ENCODE peak calls at places on chromosome 2, in eight cellular contexts. One of them, this sample, is unnamed.

GRCh38 chr2:66526171-66526570 is 91.2 kb downstream of the MEIS1 start:
- DNase-seq in astrocyte of the spinal cord: no peak
- DNase-seq in cardiac fibroblast: no peak
- DNase-seq in HT1080: no peak
- DNase-seq in GM19239: no peak
- DNase-seq in hippocampal formation: no peak
- DNase-seq in activated B cell treated with CpG ODN at 0.5 μM for 24 hours: no peak
- DNase-seq in T-helper 2 cell: no peak
- DNase-seq in this sample: no peak

GRCh38 chr2:29376541-29376940 is 261.3 kb downstream of the CLIP4 start:
- DNase-seq in activated B cell treated with CpG ODN at 0.5 μM for 24 hours: no peak
- DNase-seq in T-helper 2 cell: no peak
- DNase-seq in astrocyte of the spinal cord: no peak
- DNase-seq in GM19239: no peak
- DNase-seq in HT1080: no peak
- DNase-seq in hippocampal formation: no peak
- DNase-seq in cardiac fibroblast: no peak
- DNase-seq in this sample: no peak

GRCh38 chr2:162143969-162144368 is 8.1 kb downstream of the GCG start:
- DNase-seq in astrocyte of the spinal cord: no peak
- DNase-seq in GM19239: no peak
- DNase-seq in cardiac fibroblast: no peak
- DNase-seq in HT1080: no peak
- DNase-seq in T-helper 2 cell: no peak
- DNase-seq in activated B cell treated with CpG ODN at 0.5 μM for 24 hours: no peak
- DNase-seq in hippocampal formation: no peak
- DNase-seq in this sample: no peak

GRCh38 chr2:14994721-14995120 is 362.2 kb downstream of the LRATD1 start:
- DNase-seq in hippocampal formation: no peak
- DNase-seq in HT1080: no peak
- DNase-seq in astrocyte of the spinal cord: no peak
- DNase-seq in GM19239: no peak
- DNase-seq in cardiac fibroblast: no peak
- DNase-seq in T-helper 2 cell: no peak
- DNase-seq in activated B cell treated with CpG ODN at 0.5 μM for 24 hours: no peak
- DNase-seq in this sample: no peak

GRCh38 chr2:215425021-215425782 is 10.7 kb downstream of the FN1 start:
- DNase-seq in astrocyte of the spinal cord: peak; percentile 72
- DNase-seq in hippocampal formation: no peak
- DNase-seq in HT1080: no peak
- DNase-seq in T-helper 2 cell: no peak
- DNase-seq in GM19239: no peak
- DNase-seq in cardiac fibroblast: peak; percentile 74
- DNase-seq in activated B cell treated with CpG ODN at 0.5 μM for 24 hours: no peak
- DNase-seq in this sample: no peak

GRCh38 chr2:214378455-214379103 is 32.3 kb upstream of the VWC2L start:
- DNase-seq in cardiac fibroblast: no peak
- DNase-seq in astrocyte of the spinal cord: no peak
- DNase-seq in HT1080: no peak
- DNase-seq in activated B cell treated with CpG ODN at 0.5 μM for 24 hours: no peak
- DNase-seq in GM19239: no peak
- DNase-seq in hippocampal formation: no peak
- DNase-seq in T-helper 2 cell: no peak
- DNase-seq in this sample: no peak

GRCh38 chr2:105969552-105969951 is 224.5 kb downstream of the UXS1 start:
- DNase-seq in HT1080: peak; percentile 52
- DNase-seq in T-helper 2 cell: no peak
- DNase-seq in cardiac fibroblast: peak; percentile 25
- DNase-seq in activated B cell treated with CpG ODN at 0.5 μM for 24 hours: no peak
- DNase-seq in GM19239: no peak
- DNase-seq in hippocampal formation: no peak
- DNase-seq in astrocyte of the spinal cord: no peak
- DNase-seq in this sample: no peak

GRCh38 chr2:235836416-235837042 is 331.7 kb downstream of the GBX2 start:
- DNase-seq in cardiac fibroblast: no peak
- DNase-seq in T-helper 2 cell: no peak
- DNase-seq in astrocyte of the spinal cord: no peak
- DNase-seq in hippocampal formation: no peak
- DNase-seq in HT1080: no peak
- DNase-seq in activated B cell treated with CpG ODN at 0.5 μM for 24 hours: no peak
- DNase-seq in GM19239: no peak
- DNase-seq in this sample: peak; percentile 1

GRCh38 chr2:1841903-1842791 is 97.8 kb upstream of the PXDN start:
- DNase-seq in T-helper 2 cell: no peak
- DNase-seq in activated B cell treated with CpG ODN at 0.5 μM for 24 hours: no peak
- DNase-seq in HT1080: no peak
- DNase-seq in astrocyte of the spinal cord: no peak
- DNase-seq in cardiac fibroblast: no peak
- DNase-seq in hippocampal formation: no peak
- DNase-seq in GM19239: no peak
- DNase-seq in this sample: no peak

GRCh38 chr2:15364561-15364960 is 196.6 kb downstream of the NBAS start:
- DNase-seq in cardiac fibroblast: peak; percentile 31
- DNase-seq in astrocyte of the spinal cord: no peak
- DNase-seq in T-helper 2 cell: no peak
- DNase-seq in activated B cell treated with CpG ODN at 0.5 μM for 24 hours: no peak
- DNase-seq in hippocampal formation: no peak
- DNase-seq in GM19239: no peak
- DNase-seq in HT1080: no peak
- DNase-seq in this sample: peak; percentile 54

GRCh38 chr2:134217924-134218323 is 35.9 kb upstream of the MGAT5 start:
- DNase-seq in T-helper 2 cell: no peak
- DNase-seq in astrocyte of the spinal cord: no peak
- DNase-seq in GM19239: no peak
- DNase-seq in cardiac fibroblast: peak; percentile 28
- DNase-seq in hippocampal formation: no peak
- DNase-seq in HT1080: no peak
- DNase-seq in activated B cell treated with CpG ODN at 0.5 μM for 24 hours: no peak
- DNase-seq in this sample: peak; percentile 93

GRCh38 chr2:228901531-228901930 is 369.6 kb downstream of the PID1 start:
- DNase-seq in hippocampal formation: no peak
- DNase-seq in activated B cell treated with CpG ODN at 0.5 μM for 24 hours: no peak
- DNase-seq in HT1080: no peak
- DNase-seq in GM19239: no peak
- DNase-seq in astrocyte of the spinal cord: no peak
- DNase-seq in T-helper 2 cell: no peak
- DNase-seq in cardiac fibroblast: no peak
- DNase-seq in this sample: no peak

GRCh38 chr2:31075393-31075792 is 62.8 kb downstream of the GALNT14 start:
- DNase-seq in activated B cell treated with CpG ODN at 0.5 μM for 24 hours: no peak
- DNase-seq in astrocyte of the spinal cord: no peak
- DNase-seq in cardiac fibroblast: no peak
- DNase-seq in hippocampal formation: no peak
- DNase-seq in HT1080: no peak
- DNase-seq in GM19239: no peak
- DNase-seq in T-helper 2 cell: no peak
- DNase-seq in this sample: no peak

GRCh38 chr2:239678666-239679296 is 278.0 kb upstream of the HDAC4 start:
- DNase-seq in GM19239: no peak
- DNase-seq in astrocyte of the spinal cord: no peak
- DNase-seq in T-helper 2 cell: no peak
- DNase-seq in activated B cell treated with CpG ODN at 0.5 μM for 24 hours: no peak
- DNase-seq in HT1080: no peak
- DNase-seq in hippocampal formation: no peak
- DNase-seq in cardiac fibroblast: no peak
- DNase-seq in this sample: no peak

GRCh38 chr2:71492112-71492511 is 38.8 kb downstream of the DYSF start:
- DNase-seq in cardiac fibroblast: peak; percentile 74
- DNase-seq in astrocyte of the spinal cord: no peak
- DNase-seq in hippocampal formation: no peak
- DNase-seq in T-helper 2 cell: no peak
- DNase-seq in activated B cell treated with CpG ODN at 0.5 μM for 24 hours: no peak
- DNase-seq in HT1080: no peak
- DNase-seq in GM19239: no peak
- DNase-seq in this sample: no peak

GRCh38 chr2:237724811-237725478 is 73.6 kb upstream of the RBM44 start:
- DNase-seq in GM19239: no peak
- DNase-seq in hippocampal formation: no peak
- DNase-seq in cardiac fibroblast: peak; percentile 62
- DNase-seq in astrocyte of the spinal cord: no peak
- DNase-seq in activated B cell treated with CpG ODN at 0.5 μM for 24 hours: no peak
- DNase-seq in HT1080: no peak
- DNase-seq in T-helper 2 cell: no peak
- DNase-seq in this sample: no peak

GRCh38 chr2:224222320-224222719 is 179.6 kb downstream of the FAM124B start:
- DNase-seq in astrocyte of the spinal cord: peak; percentile 39
- DNase-seq in hippocampal formation: no peak
- DNase-seq in GM19239: no peak
- DNase-seq in cardiac fibroblast: peak; percentile 48
- DNase-seq in HT1080: peak; percentile 52
- DNase-seq in T-helper 2 cell: no peak
- DNase-seq in activated B cell treated with CpG ODN at 0.5 μM for 24 hours: no peak
- DNase-seq in this sample: no peak

GRCh38 chr2:224101820-224102630 is 62.9 kb upstream of the SERPINE2 start:
- DNase-seq in astrocyte of the spinal cord: peak; percentile 92
- DNase-seq in activated B cell treated with CpG ODN at 0.5 μM for 24 hours: no peak
- DNase-seq in GM19239: no peak
- DNase-seq in cardiac fibroblast: peak; percentile 99
- DNase-seq in HT1080: peak; percentile 85
- DNase-seq in T-helper 2 cell: no peak
- DNase-seq in hippocampal formation: no peak
- DNase-seq in this sample: peak; percentile 94

GRCh38 chr2:160621748-160622147 is 128.1 kb upstream of the RBMS1 start:
- DNase-seq in GM19239: no peak
- DNase-seq in HT1080: no peak
- DNase-seq in activated B cell treated with CpG ODN at 0.5 μM for 24 hours: no peak
- DNase-seq in T-helper 2 cell: no peak
- DNase-seq in hippocampal formation: no peak
- DNase-seq in cardiac fibroblast: peak; percentile 32
- DNase-seq in astrocyte of the spinal cord: no peak
- DNase-seq in this sample: peak; percentile 59

GRCh38 chr2:238897122-238897880 is 49.4 kb downstream of the TWIST2 start:
- DNase-seq in activated B cell treated with CpG ODN at 0.5 μM for 24 hours: no peak
- DNase-seq in astrocyte of the spinal cord: no peak
- DNase-seq in T-helper 2 cell: no peak
- DNase-seq in GM19239: no peak
- DNase-seq in cardiac fibroblast: no peak
- DNase-seq in hippocampal formation: no peak
- DNase-seq in HT1080: no peak
- DNase-seq in this sample: no peak

GRCh38 chr2:172446524-172447063 is 19.2 kb downstream of the ITGA6 start:
- DNase-seq in astrocyte of the spinal cord: no peak
- DNase-seq in GM19239: no peak
- DNase-seq in cardiac fibroblast: no peak
- DNase-seq in activated B cell treated with CpG ODN at 0.5 μM for 24 hours: no peak
- DNase-seq in hippocampal formation: no peak
- DNase-seq in HT1080: peak; percentile 46
- DNase-seq in T-helper 2 cell: no peak
- DNase-seq in this sample: no peak

GRCh38 chr2:136251777-136252477 is 134.0 kb upstream of the CXCR4 start:
- DNase-seq in astrocyte of the spinal cord: no peak
- DNase-seq in activated B cell treated with CpG ODN at 0.5 μM for 24 hours: no peak
- DNase-seq in T-helper 2 cell: no peak
- DNase-seq in hippocampal formation: no peak
- DNase-seq in HT1080: no peak
- DNase-seq in GM19239: no peak
- DNase-seq in cardiac fibroblast: no peak
- DNase-seq in this sample: no peak

GRCh38 chr2:68920481-68921170 is 32.1 kb downstream of the GKN2 start:
- DNase-seq in GM19239: no peak
- DNase-seq in HT1080: no peak
- DNase-seq in cardiac fibroblast: no peak
- DNase-seq in activated B cell treated with CpG ODN at 0.5 μM for 24 hours: no peak
- DNase-seq in T-helper 2 cell: no peak
- DNase-seq in astrocyte of the spinal cord: no peak
- DNase-seq in hippocampal formation: no peak
- DNase-seq in this sample: no peak

GRCh38 chr2:186575302-186575701 is 14.6 kb upstream of the ITGAV start:
- DNase-seq in T-helper 2 cell: no peak
- DNase-seq in GM19239: no peak
- DNase-seq in cardiac fibroblast: peak; percentile 100
- DNase-seq in HT1080: peak; percentile 97
- DNase-seq in hippocampal formation: peak; percentile 56
- DNase-seq in astrocyte of the spinal cord: peak; percentile 99
- DNase-seq in activated B cell treated with CpG ODN at 0.5 μM for 24 hours: no peak
- DNase-seq in this sample: peak; percentile 99

GRCh38 chr2:218805627-218806026 is 23.7 kb downstream of the CYP27A1 start:
- DNase-seq in T-helper 2 cell: no peak
- DNase-seq in activated B cell treated with CpG ODN at 0.5 μM for 24 hours: no peak
- DNase-seq in HT1080: peak; percentile 16
- DNase-seq in GM19239: no peak
- DNase-seq in astrocyte of the spinal cord: peak; percentile 87
- DNase-seq in hippocampal formation: no peak
- DNase-seq in cardiac fibroblast: peak; percentile 59
- DNase-seq in this sample: peak; percentile 43

GRCh38 chr2:642431-642815 is 34.8 kb downstream of the TMEM18 start:
- DNase-seq in cardiac fibroblast: no peak
- DNase-seq in HT1080: no peak
- DNase-seq in hippocampal formation: no peak
- DNase-seq in T-helper 2 cell: no peak
- DNase-seq in GM19239: no peak
- DNase-seq in activated B cell treated with CpG ODN at 0.5 μM for 24 hours: no peak
- DNase-seq in astrocyte of the spinal cord: no peak
- DNase-seq in this sample: no peak

GRCh38 chr2:156156580-156156979 is 175.9 kb downstream of the NR4A2 start:
- DNase-seq in T-helper 2 cell: no peak
- DNase-seq in GM19239: no peak
- DNase-seq in astrocyte of the spinal cord: no peak
- DNase-seq in hippocampal formation: no peak
- DNase-seq in cardiac fibroblast: no peak
- DNase-seq in HT1080: no peak
- DNase-seq in activated B cell treated with CpG ODN at 0.5 μM for 24 hours: no peak
- DNase-seq in this sample: no peak

GRCh38 chr2:30135541-30135940 is 11.3 kb upstream of the YPEL5 start:
- DNase-seq in cardiac fibroblast: no peak
- DNase-seq in hippocampal formation: no peak
- DNase-seq in HT1080: no peak
- DNase-seq in T-helper 2 cell: no peak
- DNase-seq in GM19239: no peak
- DNase-seq in astrocyte of the spinal cord: no peak
- DNase-seq in activated B cell treated with CpG ODN at 0.5 μM for 24 hours: no peak
- DNase-seq in this sample: no peak